ENCODE peak calls at places on chromosomes 6 and 20, in nine cellular contexts. X is GM12864; G is HepG2; L is choroid plexus epithelial cell; Y is kidney tubule cell; R is NCI-H526; W is stimulated activated CD4-positive, alpha-beta T cell treated with anti-CD3 and anti-CD28 coated beads, Interleukin-15, amount 100 ng/mL, for 1 hour; U is EL; Q is T-helper 22 cell. J is an unnamed sample.

GRCh38 chr6:45488884-45489283 is 111.2 kb upstream of the SUPT3H start:
- DNase-seq in X (no peak), G (no peak), L (no peak), Y (no peak), R (no peak), W (no peak), U (no peak), Q (no peak), J (no peak)

GRCh38 chr20:53741726-53742028 is 148.0 kb upstream of the ZNF217 start:
- DNase-seq in X (no peak), G (no peak), L (no peak), Y (no peak), R (peak), W (no peak), U (no peak), Q (no peak), J (no peak)

GRCh38 chr6:168381726-168382458 is 59.1 kb upstream of the SMOC2 start:
- DNase-seq in X (no peak), G (no peak), L (no peak), Y (no peak), R (no peak), W (no peak), U (no peak), Q (no peak), J (no peak)

GRCh38 chr20:23244207-23244915 is 106.2 kb upstream of the NXT1 start:
- DNase-seq in X (no peak), G (no peak), L (no peak), Y (no peak), R (no peak), W (no peak), U (peak), Q (no peak), J (no peak)

GRCh38 chr20:42907730-42908129 is 282.0 kb downstream of the PTPRT start:
- DNase-seq in X (no peak), G (no peak), L (no peak), Y (no peak), R (no peak), W (no peak), U (no peak), Q (no peak), J (no peak)

GRCh38 chr6:12648171-12648570 is 68.4 kb upstream of the PHACTR1 start:
- DNase-seq in X (no peak), G (no peak), L (no peak), Y (no peak), R (no peak), W (no peak), U (no peak), Q (no peak), J (no peak)

GRCh38 chr6:158780963-158781691 is 38.0 kb downstream of the EZR start:
- DNase-seq in X (no peak), G (no peak), L (no peak), Y (no peak), R (no peak), W (no peak), U (no peak), Q (no peak), J (no peak)

GRCh38 chr6:30844118-30844535 is 40.2 kb upstream of the DDR1 start:
- DNase-seq in X (no peak), G (peak), L (peak), Y (peak), R (no peak), W (no peak), U (peak), Q (no peak), J (no peak)

GRCh38 chr6:154157082-154157481 is 118.0 kb downstream of the OPRM1 start:
- DNase-seq in X (peak), G (no peak), L (no peak), Y (no peak), R (no peak), W (no peak), U (no peak), Q (no peak), J (no peak)

GRCh38 chr6:93779086-93779858 is 359.9 kb upstream of the EPHA7 start:
- DNase-seq in X (no peak), G (no peak), L (peak), Y (peak), R (no peak), W (no peak), U (no peak), Q (no peak), J (no peak)

GRCh38 chr20:23244916-23245552 is 105.6 kb upstream of the NXT1 start:
- DNase-seq in X (no peak), G (no peak), L (no peak), Y (no peak), R (no peak), W (no peak), U (no peak), Q (no peak), J (no peak)

GRCh38 chr6:30915591-30915946 is 1.5 kb downstream of the VARS2 start:
- DNase-seq in X (peak), G (peak), L (peak), Y (peak), R (peak), W (no peak), U (peak), Q (no peak), J (no peak)

GRCh38 chr6:3592371-3592941 is 135.6 kb upstream of the SLC22A23 start:
- DNase-seq in X (no peak), G (peak), L (peak), Y (peak), R (no peak), W (no peak), U (peak), Q (no peak), J (no peak)

GRCh38 chr6:56594699-56595098 is 48.0 kb downstream of the DST start:
- DNase-seq in X (peak), G (no peak), L (no peak), Y (peak), R (peak), W (no peak), U (no peak), Q (no peak), J (no peak)

GRCh38 chr6:42203217-42203616 is 8.5 kb upstream of the GUCA1B start:
- DNase-seq in X (no peak), G (no peak), L (no peak), Y (no peak), R (no peak), W (no peak), U (no peak), Q (no peak), J (no peak)

GRCh38 chr6:68008445-68008844 is 626.6 kb upstream of the ADGRB3 start:
- DNase-seq in X (no peak), G (no peak), L (peak), Y (no peak), R (no peak), W (no peak), U (no peak), Q (no peak), J (no peak)

J was measured in CD8-positive, alpha-beta T cell.